ENCODE peak calls at places on chromosomes 3 and 15, in four cellular contexts. C, B, F and D are unnamed samples.

GRCh38 chr15:30992465-30992864 is 1.0 kb upstream of the MTMR10 start:
- DNase-seq in C (no peak), B (no peak), F (no peak), D (no peak)

GRCh38 chr3:190617185-190617584 is 103.3 kb downstream of the IL1RAP start:
- DNase-seq in C (no peak), B (no peak), F (peak; percentile 25), D (no peak)

GRCh38 chr3:142484912-142485435 is 37.1 kb upstream of the XRN1 start:
- DNase-seq in C (no peak), B (no peak), F (no peak), D (no peak)

GRCh38 chr3:4693620-4694019 is 200.5 kb downstream of the ITPR1 start:
- DNase-seq in C (no peak), B (no peak), F (peak; percentile 24), D (no peak)

GRCh38 chr3:13539285-13539625 is 9.7 kb upstream of the FBLN2 start:
- DNase-seq in C (no peak), B (peak; percentile 75), F (no peak), D (no peak)

GRCh38 chr3:125003369-125003853 is 52.4 kb downstream of the HEG1 start:
- DNase-seq in C (no peak), B (peak; percentile 72), F (no peak), D (no peak)

GRCh38 chr15:70194266-70194665 is 96.5 kb upstream of the TLE3 start:
- DNase-seq in C (no peak), B (no peak), F (no peak), D (no peak)

GRCh38 chr3:169389211-169389924 is 274.1 kb downstream of the MECOM start:
- DNase-seq in C (no peak), B (no peak), F (no peak), D (peak; percentile 92)

DNA sequence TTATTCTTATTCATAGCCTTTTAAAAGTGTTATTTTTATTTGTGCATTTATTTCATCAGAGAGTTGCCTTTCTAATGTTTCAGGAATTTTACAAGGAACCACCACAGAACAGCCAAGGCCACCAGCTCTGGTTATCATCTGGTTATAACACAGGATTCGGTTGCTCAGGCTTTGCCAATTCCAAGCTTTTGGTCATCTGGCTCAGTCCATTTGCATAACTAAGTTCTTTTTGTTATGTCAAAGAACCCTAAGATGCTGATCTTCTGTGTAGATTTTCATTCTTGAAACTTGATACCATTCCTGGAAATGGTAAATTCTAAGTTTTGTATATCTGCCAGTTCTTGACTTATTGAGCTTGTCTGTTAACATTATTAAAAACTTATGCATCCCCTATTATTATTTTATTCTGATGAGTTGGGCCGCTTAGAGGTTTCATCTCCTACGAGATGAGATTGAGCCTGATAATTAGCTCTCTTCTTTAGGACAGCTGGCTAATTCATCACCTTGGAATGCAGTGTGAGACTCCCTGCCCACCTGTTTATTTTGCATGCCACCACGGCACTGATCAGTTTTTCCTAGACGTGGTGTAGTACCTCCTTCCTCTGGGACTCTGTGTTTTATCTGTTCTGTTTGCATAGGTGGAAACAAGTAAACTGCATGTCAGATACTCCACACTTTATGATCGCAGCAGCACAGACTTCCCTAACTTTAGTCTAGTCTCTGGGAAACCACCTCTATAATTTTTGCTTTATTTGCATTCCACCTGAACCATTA is 264.8 kb downstream of the SLCO3A1 start:
- DNase-seq in C (no peak), B (peak; percentile 39), F (no peak), D (no peak)
- TF ChIP-seq FOS in C (no peak), B (no peak), F (no peak), D (no peak)

GRCh38 chr3:100992086-100993033 is 861 bp downstream of the ABI3BP start:
- DNase-seq in C (no peak), B (peak; percentile 55), F (no peak), D (peak; percentile 88)
- TF ChIP-seq FOS in C (no peak), B (no peak), F (no peak), D (no peak)

GRCh38 chr3:127066635-127067034 is 83.7 kb downstream of the PLXNA1 start:
- DNase-seq in C (no peak), B (no peak), F (no peak), D (no peak)

GRCh38 chr3:127067116-127067910 is 84.4 kb downstream of the PLXNA1 start:
- DNase-seq in C (no peak), B (no peak), F (no peak), D (no peak)

GRCh38 chr3:127069814-127070440 is 87.0 kb downstream of the PLXNA1 start:
- DNase-seq in C (no peak), B (no peak), F (no peak), D (no peak)

GRCh38 chr3:127068871-127069270 is 86.0 kb downstream of the PLXNA1 start:
- DNase-seq in C (no peak), B (no peak), F (no peak), D (no peak)

DNA sequence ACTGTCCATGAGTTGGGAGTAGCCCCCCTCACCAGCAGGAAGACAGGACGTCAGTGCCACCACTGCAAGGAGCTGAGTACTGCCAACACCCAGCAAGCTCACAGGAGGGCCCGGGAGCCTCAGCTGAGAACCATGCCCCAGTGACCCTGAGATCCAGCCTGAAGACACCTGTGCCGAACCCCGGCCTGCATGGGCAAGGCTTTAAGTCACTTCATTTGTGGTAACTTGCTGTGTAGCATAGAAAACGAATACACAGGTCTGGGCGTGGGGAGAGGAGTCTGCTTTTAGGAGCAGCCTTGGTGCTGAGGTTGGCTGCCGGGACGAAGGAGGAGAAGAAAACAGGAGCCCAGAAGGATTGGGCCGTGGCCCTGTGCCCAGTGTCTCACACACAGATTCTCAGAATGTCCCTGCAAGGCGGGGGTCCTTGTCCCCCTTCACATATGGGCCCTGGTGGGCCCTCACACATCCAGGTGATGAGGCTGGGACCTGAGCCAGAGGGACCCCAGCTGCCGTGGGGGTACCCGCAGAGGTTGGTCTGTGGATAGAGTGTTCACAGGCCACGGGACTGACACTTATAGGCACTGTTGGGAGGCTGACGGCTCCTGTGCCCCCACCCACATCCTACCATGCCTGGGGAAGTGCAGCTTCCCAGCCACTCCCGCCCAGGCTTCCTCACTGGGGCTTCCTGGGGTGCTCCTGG is 85.3 kb downstream of the PLXNA1 start:
- DNase-seq in C (no peak), B (no peak), F (no peak), D (no peak)
- TF ChIP-seq FOS in C (no peak), B (no peak), F (no peak), D (no peak)

GRCh38 chr3:172287811-172288477 is 160.3 kb downstream of the GHSR start:
- DNase-seq in C (no peak), B (no peak), F (no peak), D (no peak)

GRCh38 chr3:172291650-172292049 is 156.6 kb downstream of the GHSR start:
- DNase-seq in C (no peak), B (no peak), F (no peak), D (no peak)

GRCh38 chr3:172288625-172289024 is 159.6 kb downstream of the GHSR start:
- DNase-seq in C (no peak), B (no peak), F (no peak), D (no peak)

GRCh38 chr3:172290457-172290856 is 157.8 kb downstream of the GHSR start:
- DNase-seq in C (no peak), B (no peak), F (no peak), D (peak; percentile 42)

GRCh38 chr3:172289583-172289982 is 158.7 kb downstream of the GHSR start:
- DNase-seq in C (no peak), B (no peak), F (no peak), D (peak; percentile 57)
- TF ChIP-seq FOS in C (no peak), B (no peak), F (no peak), D (no peak)

GRCh38 chr15:48040166-48040817 is 80.5 kb upstream of the SLC24A5 start:
- DNase-seq in C (no peak), B (peak; percentile 9), F (no peak), D (no peak)
- TF ChIP-seq FOS in C (no peak), B (no peak), F (no peak), D (no peak)

GRCh38 chr3:127677541-127678314 is 5.0 kb downstream of the ABTB1 start:
- DNase-seq in C (no peak), B (no peak), F (no peak), D (no peak)

GRCh38 chr3:127676456-127676855 is 3.7 kb downstream of the ABTB1 start:
- DNase-seq in C (no peak), B (no peak), F (no peak), D (no peak)

GRCh38 chr3:127678315-127678599 is 5.5 kb downstream of the ABTB1 start:
- DNase-seq in C (no peak), B (no peak), F (no peak), D (no peak)

GRCh38 chr3:127675651-127676391 is 3.1 kb downstream of the ABTB1 start:
- DNase-seq in C (no peak), B (no peak), F (no peak), D (no peak)

DNA sequence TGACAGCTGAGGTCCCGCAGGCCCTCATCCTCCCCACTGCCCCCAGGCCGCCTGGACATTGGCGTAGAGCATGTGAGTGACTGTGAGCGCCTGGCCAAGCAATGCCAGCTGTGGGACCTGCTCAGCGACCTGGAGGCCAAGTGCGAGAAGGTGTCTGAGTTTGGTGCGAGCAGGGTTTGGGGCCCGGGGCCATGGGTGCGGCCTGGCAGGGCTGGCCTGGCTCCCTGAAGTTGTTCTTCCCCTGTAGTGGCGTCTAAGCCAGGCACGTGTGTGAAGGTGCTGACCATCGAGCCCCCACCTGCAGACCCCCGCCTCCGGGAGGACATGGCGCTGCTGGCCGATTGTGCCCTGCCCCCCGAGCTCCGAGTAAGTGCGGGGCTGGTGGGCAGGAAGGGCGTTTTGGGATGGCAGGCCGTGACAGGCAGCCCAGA is 4.2 kb downstream of the ABTB1 start:
- DNase-seq in C (no peak), B (no peak), F (no peak), D (no peak)
- TF ChIP-seq FOS in C (no peak), B (no peak), F (no peak), D (no peak)